ENCODE peak calls at places on chromosome 16, in four cellular contexts. One of them, this sample, is unnamed.
A peak's percentile ranks its signal among the peaks of the same experiment; 100 is the strongest.

GRCh38 chr16:87965973-87966667 is 14.9 kb downstream of the BANP start:
- DNase-seq in H1: no peak
- DNase-seq in A549: no peak
- DNase-seq in K562: no peak
- DNase-seq in this sample: no peak

GRCh38 chr16:27722892-27723450 is 173.0 kb downstream of the KATNIP start:
- DNase-seq in H1: no peak
- DNase-seq in A549: no peak
- DNase-seq in K562: no peak
- DNase-seq in this sample: no peak

GRCh38 chr16:15778999-15779614 is 77.7 kb downstream of the MYH11 start:
- DNase-seq in H1: no peak
- DNase-seq in A549: no peak
- DNase-seq in K562: no peak
- DNase-seq in this sample: no peak

GRCh38 chr16:10465821-10466220 is 80.0 kb downstream of the ATF7IP2 start:
- DNase-seq in H1: no peak
- DNase-seq in A549: no peak
- DNase-seq in K562: no peak
- DNase-seq in this sample: no peak

GRCh38 chr16:70736454-70737376 is 50.9 kb upstream of the MTSS2 start:
- DNase-seq in H1: no peak
- DNase-seq in A549: no peak
- DNase-seq in K562: no peak
- DNase-seq in this sample: no peak

GRCh38 chr16:27489906-27490305 is 59.8 kb downstream of the GTF3C1 start:
- DNase-seq in H1: no peak
- DNase-seq in A549: no peak
- DNase-seq in K562: no peak
- DNase-seq in this sample: no peak

GRCh38 chr16:85004587-85005205 is 6.6 kb downstream of the ZDHHC7 start:
- DNase-seq in H1: no peak
- DNase-seq in A549: peak; percentile 71
- DNase-seq in K562: no peak
- DNase-seq in this sample: no peak

GRCh38 chr16:56262879-56263245 is 71.6 kb downstream of the GNAO1 start:
- DNase-seq in H1: no peak
- DNase-seq in A549: no peak
- DNase-seq in K562: peak; percentile 72
- DNase-seq in this sample: no peak

GRCh38 chr16:3471518-3472176 is 23.6 kb downstream of the C16orf90 start:
- DNase-seq in H1: no peak
- DNase-seq in A549: no peak
- DNase-seq in K562: no peak
- DNase-seq in this sample: no peak

GRCh38 chr16:81558444-81559175 is 114.0 kb downstream of the CMIP start:
- DNase-seq in H1: no peak
- DNase-seq in A549: peak; percentile 82
- DNase-seq in K562: peak; percentile 42
- DNase-seq in this sample: no peak

GRCh38 chr16:56970934-56971767 is 9.4 kb downstream of the CETP start:
- DNase-seq in H1: no peak
- DNase-seq in A549: no peak
- DNase-seq in K562: no peak
- DNase-seq in this sample: peak; percentile 80

GRCh38 chr16:17412221-17412620 is 58.5 kb downstream of the XYLT1 start:
- DNase-seq in H1: no peak
- DNase-seq in A549: no peak
- DNase-seq in K562: no peak
- DNase-seq in this sample: no peak

GRCh38 chr16:4347765-4348509 is 3.2 kb downstream of the PAM16 start:
- DNase-seq in H1: no peak
- DNase-seq in A549: no peak
- DNase-seq in K562: peak; percentile 82
- DNase-seq in this sample: no peak

GRCh38 chr16:71373073-71373472 is 14.6 kb downstream of the CALB2 start:
- DNase-seq in H1: no peak
- DNase-seq in A549: peak; percentile 49
- DNase-seq in K562: no peak
- DNase-seq in this sample: no peak

GRCh38 chr16:53034306-53034705 is 18.4 kb downstream of the CHD9NB start:
- DNase-seq in H1: no peak
- DNase-seq in A549: no peak
- DNase-seq in K562: no peak
- DNase-seq in this sample: no peak

GRCh38 chr16:55496509-55497145 is 12.2 kb upstream of the LPCAT2 start:
- DNase-seq in H1: no peak
- DNase-seq in A549: no peak
- DNase-seq in K562: no peak
- DNase-seq in this sample: no peak

GRCh38 chr16:12392585-12393089 is 411.1 kb downstream of the CPPED1 start:
- DNase-seq in H1: no peak
- DNase-seq in A549: no peak
- DNase-seq in K562: no peak
- DNase-seq in this sample: no peak

GRCh38 chr16:28012031-28012445 is 51.5 kb downstream of the GSG1L start:
- DNase-seq in H1: no peak
- DNase-seq in A549: no peak
- DNase-seq in K562: peak; percentile 20
- DNase-seq in this sample: no peak

GRCh38 chr16:56136256-56136655 is 55.0 kb upstream of the GNAO1 start:
- DNase-seq in H1: no peak
- DNase-seq in A549: no peak
- DNase-seq in K562: no peak
- DNase-seq in this sample: no peak

GRCh38 chr16:71345031-71345430 is 13.5 kb upstream of the CALB2 start:
- DNase-seq in H1: no peak
- DNase-seq in A549: no peak
- DNase-seq in K562: no peak
- DNase-seq in this sample: no peak

GRCh38 chr16:80210787-80211186 is 330.0 kb upstream of the DYNLRB2 start:
- DNase-seq in H1: no peak
- DNase-seq in A549: no peak
- DNase-seq in K562: no peak
- DNase-seq in this sample: no peak

GRCh38 chr16:78988361-78988992 is 612.1 kb downstream of the MAF start:
- DNase-seq in H1: no peak
- DNase-seq in A549: no peak
- DNase-seq in K562: peak; percentile 12
- DNase-seq in this sample: no peak

GRCh38 chr16:86307518-86307903 is 202.8 kb upstream of the FOXF1 start:
- DNase-seq in H1: no peak
- DNase-seq in A549: peak; percentile 60
- DNase-seq in K562: no peak
- DNase-seq in this sample: no peak

GRCh38 chr16:78127130-78127529 is 27.7 kb downstream of the WWOX start:
- DNase-seq in H1: no peak
- DNase-seq in A549: no peak
- DNase-seq in K562: no peak
- DNase-seq in this sample: no peak

GRCh38 chr16:77288222-77288621 is 89.0 kb downstream of the SYCE1L start:
- DNase-seq in H1: no peak
- DNase-seq in A549: peak; percentile 38
- DNase-seq in K562: no peak
- DNase-seq in this sample: no peak

GRCh38 chr16:66378739-66379570 is 12.5 kb downstream of the CDH5 start:
- DNase-seq in H1: no peak
- DNase-seq in A549: peak; percentile 19
- DNase-seq in K562: no peak
- DNase-seq in this sample: no peak

GRCh38 chr16:9567674-9568073 is 476.2 kb downstream of the HAPSTR1 start:
- DNase-seq in H1: no peak
- DNase-seq in A549: no peak
- DNase-seq in K562: no peak
- DNase-seq in this sample: no peak

GRCh38 chr16:87324411-87325275 is 7.5 kb upstream of the C16orf95 start:
- DNase-seq in H1: peak; percentile 31
- DNase-seq in A549: peak; percentile 19
- DNase-seq in K562: peak; percentile 48
- DNase-seq in this sample: no peak

GRCh38 chr16:9119795-9120194 is 28.4 kb downstream of the HAPSTR1 start:
- DNase-seq in H1: no peak
- DNase-seq in A549: peak; percentile 14
- DNase-seq in K562: no peak
- DNase-seq in this sample: no peak

GRCh38 chr16:62135903-62136302 is 99.7 kb upstream of the CDH8 start:
- DNase-seq in H1: no peak
- DNase-seq in A549: no peak
- DNase-seq in K562: no peak
- DNase-seq in this sample: no peak

GRCh38 chr16:15900901-15901465 is 12.6 kb upstream of the CEP20 start:
- DNase-seq in H1: no peak
- DNase-seq in A549: no peak
- DNase-seq in K562: no peak
- DNase-seq in this sample: no peak

GRCh38 chr16:70675851-70676513 is 9.9 kb downstream of the MTSS2 start:
- DNase-seq in H1: no peak
- DNase-seq in A549: no peak
- DNase-seq in K562: no peak
- DNase-seq in this sample: no peak

GRCh38 chr16:27455700-27456099 is 53.7 kb downstream of the IL21R start:
- DNase-seq in H1: no peak
- DNase-seq in A549: no peak
- DNase-seq in K562: peak; percentile 13
- DNase-seq in this sample: no peak

GRCh38 chr16:49129935-49130334 is 151.7 kb downstream of the CBLN1 start:
- DNase-seq in H1: no peak
- DNase-seq in A549: no peak
- DNase-seq in K562: no peak
- DNase-seq in this sample: no peak

GRCh38 chr16:15547768-15548096 is 95.2 kb downstream of the MARF1 start:
- DNase-seq in H1: no peak
- DNase-seq in A549: no peak
- DNase-seq in K562: no peak
- DNase-seq in this sample: no peak

GRCh38 chr16:89572478-89573205 is 2.9 kb upstream of the CPNE7 start:
- DNase-seq in H1: no peak
- DNase-seq in A549: no peak
- DNase-seq in K562: no peak
- DNase-seq in this sample: no peak

GRCh38 chr16:89576173-89577054 is 856 bp downstream of the CPNE7 start:
- DNase-seq in H1: no peak
- DNase-seq in A549: no peak
- DNase-seq in K562: no peak
- DNase-seq in this sample: no peak

GRCh38 chr16:89573826-89574680 is 1.5 kb upstream of the CPNE7 start:
- DNase-seq in H1: no peak
- DNase-seq in A549: no peak
- DNase-seq in K562: no peak
- DNase-seq in this sample: no peak

GRCh38 chr16:89575247-89576172 is at the start of gene CPNE7:
- DNase-seq in H1: no peak
- DNase-seq in A549: peak; percentile 32
- DNase-seq in K562: peak; percentile 58
- DNase-seq in this sample: no peak

DNA sequence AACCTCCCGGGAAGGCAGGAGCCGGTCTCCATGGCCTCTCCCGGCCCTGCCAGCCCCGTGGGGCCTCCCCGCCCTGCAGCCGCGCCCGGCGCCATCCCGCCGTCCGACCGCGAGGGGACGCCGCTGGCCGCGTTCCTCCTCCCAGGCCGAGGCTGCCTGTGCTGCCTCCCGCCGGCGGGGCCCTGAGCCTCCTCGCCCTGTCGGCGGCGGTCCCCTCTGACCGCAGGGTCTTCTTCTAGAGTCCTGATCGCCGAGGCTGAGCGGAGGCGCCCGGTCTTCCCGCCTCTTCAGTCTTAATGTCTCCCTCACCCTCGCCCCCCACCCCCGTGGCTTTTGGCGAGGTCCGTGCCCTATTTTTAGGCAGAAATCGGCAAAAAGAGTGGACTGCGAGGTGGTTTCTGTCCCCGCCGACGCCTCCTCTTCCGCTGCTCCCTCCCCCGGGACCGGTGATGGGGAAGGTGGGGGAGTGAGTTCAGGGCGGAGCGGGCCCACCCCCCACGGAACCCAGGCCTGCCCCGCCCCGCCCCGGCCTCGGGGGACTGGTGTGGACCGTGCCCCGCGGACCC is 794 bp upstream of the CPNE7 start:
- DNase-seq in H1: no peak
- DNase-seq in A549: peak; percentile 84
- DNase-seq in K562: peak; percentile 87
- DNase-seq in this sample: no peak
- TF ChIP-seq CHD2 in H1: no peak
- TF ChIP-seq CHD2 in A549: no peak
- TF ChIP-seq CHD2 in K562: no peak
- TF ChIP-seq CHD2 in this sample: no peak

GRCh38 chr16:83743720-83744119 is 64.1 kb upstream of the HSBP1 start:
- DNase-seq in H1: no peak
- DNase-seq in A549: no peak
- DNase-seq in K562: no peak
- DNase-seq in this sample: no peak

GRCh38 chr16:83743241-83743640 is 64.5 kb upstream of the HSBP1 start:
- DNase-seq in H1: no peak
- DNase-seq in A549: no peak
- DNase-seq in K562: no peak
- DNase-seq in this sample: no peak

GRCh38 chr16:83746611-83747010 is 61.2 kb upstream of the HSBP1 start:
- DNase-seq in H1: no peak
- DNase-seq in A549: no peak
- DNase-seq in K562: no peak
- DNase-seq in this sample: no peak

GRCh38 chr16:83742520-83742919 is 65.3 kb upstream of the HSBP1 start:
- DNase-seq in H1: no peak
- DNase-seq in A549: no peak
- DNase-seq in K562: no peak
- DNase-seq in this sample: no peak

DNA sequence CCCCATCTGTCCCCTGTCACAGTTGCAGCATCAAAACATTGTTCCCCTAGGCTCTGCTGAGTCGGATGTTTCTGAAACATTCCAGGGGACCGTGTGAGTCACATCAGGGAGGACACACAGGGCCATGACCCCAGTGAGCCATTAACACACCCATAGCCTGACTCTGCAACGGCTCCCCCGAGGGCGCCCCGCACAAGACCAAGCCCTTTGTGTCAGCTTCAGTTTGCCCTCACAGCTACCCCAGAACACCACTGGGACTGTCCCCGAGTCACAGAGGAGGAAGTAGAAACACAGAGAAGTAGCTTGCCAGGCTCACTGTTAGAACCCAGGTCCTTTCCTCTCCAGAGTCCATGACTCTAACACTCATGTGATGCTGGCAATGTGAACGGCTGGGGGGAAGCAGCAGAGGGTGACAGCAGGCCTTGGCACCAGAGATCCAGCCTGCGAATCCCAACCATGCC is 63.2 kb upstream of the HSBP1 start:
- DNase-seq in H1: no peak
- DNase-seq in A549: no peak
- DNase-seq in K562: no peak
- DNase-seq in this sample: no peak
- TF ChIP-seq CHD2 in H1: no peak
- TF ChIP-seq CHD2 in A549: no peak
- TF ChIP-seq CHD2 in K562: no peak
- TF ChIP-seq CHD2 in this sample: no peak

GRCh38 chr16:58411736-58412614 is 19.7 kb downstream of the GINS3 start:
- DNase-seq in H1: no peak
- DNase-seq in A549: no peak
- DNase-seq in K562: peak; percentile 56
- DNase-seq in this sample: no peak
- TF ChIP-seq CHD2 in H1: no peak
- TF ChIP-seq CHD2 in A549: no peak
- TF ChIP-seq CHD2 in K562: no peak
- TF ChIP-seq CHD2 in this sample: no peak

GRCh38 chr16:2237552-2238395 is 1.5 kb downstream of the DNASE1L2 start:
- DNase-seq in H1: no peak
- DNase-seq in A549: no peak
- DNase-seq in K562: no peak
- DNase-seq in this sample: no peak
- TF ChIP-seq CHD2 in H1: no peak
- TF ChIP-seq CHD2 in A549: no peak
- TF ChIP-seq CHD2 in K562: no peak
- TF ChIP-seq CHD2 in this sample: no peak

This sample was measured in GM12878.